ENCODE peak calls at places on chromosomes 12 and 14, in five cellular contexts. E is T-cell, Z is glutamatergic neuron, N is myocyte, W is heart left ventricle. L is an unnamed sample.

GRCh38 chr12:96889273-96889933 is 17.7 kb upstream of the NEDD1 start:
- DNase-seq in E (no peak), Z (no peak), N (peak), W (no peak), L (peak)

GRCh38 chr14:61119006-61119405 is 138.0 kb downstream of the SLC38A6 start:
- DNase-seq in E (no peak), Z (no peak), N (no peak), W (no peak), L (no peak)

GRCh38 chr12:94062796-94063635 is 85.4 kb upstream of the PLXNC1 start:
- DNase-seq in E (no peak), Z (no peak), N (peak), W (no peak), L (peak)

GRCh38 chr12:121970901-121971300 is 50.8 kb upstream of the BCL7A start:
- DNase-seq in E (no peak), Z (no peak), N (peak), W (peak), L (no peak)

GRCh38 chr14:40445020-40445419 is 1012.8 kb upstream of the FBXO33 start:
- DNase-seq in E (no peak), Z (no peak), N (no peak), W (no peak), L (no peak)

GRCh38 chr14:76761198-76761848 is at the start of gene VASH1:
- DNase-seq in E (peak), Z (peak), N (peak), W (peak), L (peak)

GRCh38 chr12:132284071-132284492 is 45.3 kb downstream of the GALNT9 start:
- DNase-seq in E (no peak), Z (no peak), N (no peak), W (no peak), L (no peak)

GRCh38 chr14:81436296-81437138 is 36.4 kb upstream of the STON2 start:
- DNase-seq in E (peak), Z (peak), N (peak), W (peak), L (peak)

GRCh38 chr12:23810327-23810902 is 139.1 kb downstream of the SOX5 start:
- DNase-seq in E (no peak), Z (no peak), N (no peak), W (no peak), L (no peak)

GRCh38 chr12:108616941-108617858 is 16.5 kb downstream of the SELPLG start:
- DNase-seq in E (peak), Z (no peak), N (no peak), W (peak), L (peak)

GRCh38 chr12:20588057-20588456 is 107.1 kb upstream of the SLCO1C1 start:
- DNase-seq in E (no peak), Z (peak), N (peak), W (peak), L (no peak)

L was measured in kidney tubule cell.